ENCODE peak calls at places on chromosomes 12 and 14, in five cellular contexts. One of them, this sample, is unnamed.

GRCh38 chr12:21502164-21502496 is 541 bp downstream of the GOLT1B start:
- DNase-seq in A673: peak
- DNase-seq in GM23338: no peak
- DNase-seq in ovary: no peak
- DNase-seq in psoas muscle: no peak
- DNase-seq in this sample: no peak

GRCh38 chr14:105876158-105876557 is 349.8 kb downstream of the TMEM121 start:
- DNase-seq in A673: no peak
- DNase-seq in GM23338: no peak
- DNase-seq in ovary: no peak
- DNase-seq in psoas muscle: peak
- DNase-seq in this sample: no peak

GRCh38 chr14:96989293-96989692 is 192.1 kb downstream of the VRK1 start:
- DNase-seq in A673: no peak
- DNase-seq in GM23338: no peak
- DNase-seq in ovary: no peak
- DNase-seq in psoas muscle: no peak
- DNase-seq in this sample: no peak

GRCh38 chr14:48417715-48418500 is 742.5 kb upstream of the MDGA2 start:
- DNase-seq in A673: no peak
- DNase-seq in GM23338: peak
- DNase-seq in ovary: no peak
- DNase-seq in psoas muscle: no peak
- DNase-seq in this sample: no peak

GRCh38 chr14:105927094-105927475 is 400.7 kb downstream of the TMEM121 start:
- DNase-seq in A673: no peak
- DNase-seq in GM23338: no peak
- DNase-seq in ovary: no peak
- DNase-seq in psoas muscle: no peak
- DNase-seq in this sample: no peak

GRCh38 chr14:63604626-63605025 is 37.0 kb downstream of the WDR89 start:
- DNase-seq in A673: no peak
- DNase-seq in GM23338: no peak
- DNase-seq in ovary: no peak
- DNase-seq in psoas muscle: no peak
- DNase-seq in this sample: no peak

GRCh38 chr12:83864064-83864463 is 1048.5 kb downstream of the SLC6A15 start:
- DNase-seq in A673: no peak
- DNase-seq in GM23338: no peak
- DNase-seq in ovary: no peak
- DNase-seq in psoas muscle: no peak
- DNase-seq in this sample: no peak

GRCh38 chr12:23596568-23596967 is 352.9 kb downstream of the SOX5 start:
- DNase-seq in A673: no peak
- DNase-seq in GM23338: no peak
- DNase-seq in ovary: no peak
- DNase-seq in psoas muscle: no peak
- DNase-seq in this sample: no peak

GRCh38 chr12:64080319-64081008 is 141.6 kb downstream of the KICS2 start:
- DNase-seq in A673: no peak
- DNase-seq in GM23338: peak
- DNase-seq in ovary: no peak
- DNase-seq in psoas muscle: no peak
- DNase-seq in this sample: no peak

GRCh38 chr14:70836946-70837345 is 27.6 kb upstream of the MAP3K9 start:
- DNase-seq in A673: no peak
- DNase-seq in GM23338: no peak
- DNase-seq in ovary: no peak
- DNase-seq in psoas muscle: no peak
- DNase-seq in this sample: no peak

GRCh38 chr14:72780771-72781170 is 113.1 kb downstream of the DPF3 start:
- DNase-seq in A673: no peak
- DNase-seq in GM23338: no peak
- DNase-seq in ovary: no peak
- DNase-seq in psoas muscle: no peak
- DNase-seq in this sample: no peak

GRCh38 chr12:44331269-44331668 is 495.4 kb downstream of the TMEM117 start:
- DNase-seq in A673: no peak
- DNase-seq in GM23338: no peak
- DNase-seq in ovary: no peak
- DNase-seq in psoas muscle: no peak
- DNase-seq in this sample: no peak

GRCh38 chr12:45794422-45794821 is 64.9 kb downstream of the ARID2 start:
- DNase-seq in A673: no peak
- DNase-seq in GM23338: peak
- DNase-seq in ovary: no peak
- DNase-seq in psoas muscle: no peak
- DNase-seq in this sample: no peak

DNA sequence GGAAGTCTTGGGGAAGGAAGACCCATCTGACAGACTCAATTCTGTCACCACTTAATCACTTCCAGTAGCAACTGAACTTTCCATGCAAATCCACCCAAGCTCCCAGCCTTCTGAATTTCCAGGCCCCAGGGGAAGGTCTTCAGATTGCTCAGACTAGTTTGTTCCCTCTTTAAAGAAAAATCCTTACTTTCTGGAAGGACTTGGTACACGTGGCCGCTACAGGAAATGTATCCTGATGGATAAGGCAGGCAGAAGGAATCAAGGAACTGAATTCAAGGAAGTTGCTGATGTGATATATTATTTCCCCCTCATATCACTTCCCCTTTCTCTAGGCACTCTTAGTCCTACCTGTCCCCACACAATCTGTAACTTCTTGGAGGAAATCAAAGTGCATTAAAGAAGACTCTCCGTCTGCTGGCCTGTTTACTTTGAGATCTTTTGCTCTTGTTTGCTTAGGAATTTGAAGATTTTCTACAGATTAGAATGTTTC is 6.4 kb downstream of the NFKBIA start:
- DNase-seq in A673: no peak
- DNase-seq in GM23338: no peak
- DNase-seq in ovary: no peak
- DNase-seq in psoas muscle: no peak
- DNase-seq in this sample: no peak
- H3K27ac ChIP-seq in A673: no peak
- H3K27ac ChIP-seq in GM23338: peak
- H3K27ac ChIP-seq in ovary: peak
- H3K27ac ChIP-seq in psoas muscle: peak
- H3K27ac ChIP-seq in this sample: peak

DNA sequence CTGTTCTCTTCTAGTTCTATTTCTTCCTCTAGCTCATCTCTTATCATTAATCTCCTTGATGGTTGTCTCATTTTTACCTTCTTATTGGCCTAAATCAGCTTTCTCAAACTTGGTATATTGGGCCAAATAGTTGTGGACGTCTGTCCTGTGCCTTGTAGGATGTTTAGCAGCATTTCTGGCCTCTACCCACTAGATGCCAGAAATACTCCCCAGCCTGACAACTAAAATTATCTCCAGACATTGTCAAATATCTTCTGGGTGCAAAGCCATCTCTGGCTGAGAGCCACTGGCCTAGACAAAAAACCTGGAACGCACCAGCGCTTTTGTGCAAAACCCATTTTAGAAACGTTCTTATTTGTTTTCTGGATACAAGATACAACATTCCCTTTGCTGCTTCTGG is 38.8 kb upstream of the LRRC10 start:
- DNase-seq in A673: no peak
- DNase-seq in GM23338: no peak
- DNase-seq in ovary: no peak
- DNase-seq in psoas muscle: no peak
- DNase-seq in this sample: no peak
- TF ChIP-seq CTCF in A673: no peak
- TF ChIP-seq CTCF in GM23338: no peak
- TF ChIP-seq CTCF in ovary: no peak
- TF ChIP-seq CTCF in psoas muscle: no peak
- TF ChIP-seq CTCF in this sample: no peak

DNA sequence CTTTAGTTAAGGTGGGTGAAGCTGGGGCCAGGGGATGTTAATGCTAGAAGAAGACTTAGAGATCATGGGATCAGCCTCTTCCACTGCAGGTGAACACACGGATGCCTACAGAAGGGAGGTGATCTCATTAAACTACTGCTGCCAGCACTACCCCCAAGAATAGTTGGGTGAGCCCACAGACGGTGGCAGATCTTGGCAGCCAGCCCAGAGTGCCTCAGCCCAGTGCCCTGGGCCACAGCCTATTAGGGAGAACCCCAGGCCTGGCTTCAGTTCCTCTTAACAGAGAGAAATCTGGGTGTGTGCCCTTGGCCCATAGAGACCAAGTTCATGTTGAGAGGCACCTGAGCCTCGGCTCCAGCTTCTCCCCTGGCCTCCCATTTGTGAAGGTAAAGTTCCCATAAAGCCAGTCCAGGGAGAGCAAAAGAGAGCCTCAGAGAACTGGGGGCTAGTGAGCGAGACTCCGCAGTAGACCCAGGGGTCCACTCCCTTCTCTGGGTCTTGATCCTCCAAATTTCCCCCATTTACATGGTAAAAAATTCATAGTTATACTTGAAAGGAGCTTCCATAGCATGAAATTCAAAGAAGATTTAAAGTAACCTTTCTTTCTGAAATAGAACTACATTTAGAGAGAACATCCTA is 125.0 kb upstream of the CCND2 start:
- DNase-seq in A673: no peak
- DNase-seq in GM23338: no peak
- DNase-seq in ovary: no peak
- DNase-seq in psoas muscle: peak
- DNase-seq in this sample: no peak
- H3K27ac ChIP-seq in A673: no peak
- H3K27ac ChIP-seq in GM23338: no peak
- H3K27ac ChIP-seq in ovary: no peak
- H3K27ac ChIP-seq in psoas muscle: no peak
- H3K27ac ChIP-seq in this sample: no peak

DNA sequence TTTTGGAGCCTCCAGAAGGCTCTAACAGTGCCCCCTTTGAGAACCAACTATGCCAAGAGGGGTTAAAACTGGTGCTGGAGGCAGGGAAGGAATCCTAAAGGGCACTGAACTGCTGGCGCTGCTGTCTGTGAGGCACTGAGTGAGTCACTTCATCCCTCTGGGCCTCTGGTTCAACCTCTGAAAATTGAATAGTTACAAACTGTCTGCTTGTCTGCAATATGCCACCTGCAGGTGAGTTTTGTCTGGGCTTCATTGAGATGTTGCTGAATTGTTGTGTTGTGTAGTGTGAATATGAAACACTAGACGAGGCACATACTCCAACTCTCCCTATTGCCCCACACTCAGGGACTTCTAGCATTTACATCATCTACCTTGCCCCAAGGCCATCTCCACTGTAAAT is 68.0 kb downstream of the GRIN2B start:
- DNase-seq in A673: no peak
- DNase-seq in GM23338: no peak
- DNase-seq in ovary: no peak
- DNase-seq in psoas muscle: no peak
- DNase-seq in this sample: no peak
- TF ChIP-seq CTCF in A673: no peak
- TF ChIP-seq CTCF in GM23338: no peak
- TF ChIP-seq CTCF in ovary: no peak
- TF ChIP-seq CTCF in psoas muscle: no peak
- TF ChIP-seq CTCF in this sample: no peak

GRCh38 chr12:57094194-57095160 is 5.6 kb downstream of the NAB2 start:
- DNase-seq in A673: no peak
- DNase-seq in GM23338: no peak
- DNase-seq in ovary: no peak
- DNase-seq in psoas muscle: no peak
- DNase-seq in this sample: no peak

GRCh38 chr12:57093412-57094193 is 4.7 kb downstream of the NAB2 start:
- DNase-seq in A673: peak
- DNase-seq in GM23338: peak
- DNase-seq in ovary: peak
- DNase-seq in psoas muscle: peak
- DNase-seq in this sample: peak

GRCh38 chr12:57096748-57097553 is 8.0 kb downstream of the NAB2 start:
- DNase-seq in A673: no peak
- DNase-seq in GM23338: no peak
- DNase-seq in ovary: peak
- DNase-seq in psoas muscle: no peak
- DNase-seq in this sample: no peak

GRCh38 chr12:57096099-57096572 is 7.2 kb downstream of the NAB2 start:
- DNase-seq in A673: no peak
- DNase-seq in GM23338: no peak
- DNase-seq in ovary: peak
- DNase-seq in psoas muscle: no peak
- DNase-seq in this sample: no peak

DNA sequence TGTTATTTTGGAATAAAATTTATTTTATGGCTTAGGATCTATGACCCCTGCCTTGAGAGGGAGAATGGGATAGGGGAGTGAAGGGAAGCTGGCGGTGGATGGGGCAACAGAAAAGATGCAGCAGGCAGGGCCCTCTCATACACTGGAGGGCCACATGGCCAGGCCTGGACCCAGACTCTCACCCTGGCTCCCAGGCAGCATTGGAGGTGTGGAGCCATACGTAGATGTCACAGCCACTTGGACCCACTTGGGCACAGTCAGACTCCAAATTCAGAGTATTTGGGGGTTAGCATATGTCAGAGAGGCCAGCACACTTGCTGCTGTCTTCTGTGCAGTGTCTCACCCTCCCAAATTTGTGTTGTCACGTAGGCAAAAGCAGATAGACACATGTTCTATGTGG is 6.5 kb downstream of the NAB2 start:
- DNase-seq in A673: no peak
- DNase-seq in GM23338: no peak
- DNase-seq in ovary: peak
- DNase-seq in psoas muscle: no peak
- DNase-seq in this sample: no peak
- H3K27ac ChIP-seq in A673: peak
- H3K27ac ChIP-seq in GM23338: peak
- H3K27ac ChIP-seq in ovary: no peak
- H3K27ac ChIP-seq in psoas muscle: no peak
- H3K27ac ChIP-seq in this sample: peak

This sample was measured in uterus.